ENCODE peak calls at places on chromosome 13, in five cellular contexts. One of them, this sample, is unnamed.

GRCh38 chr13:65112123-65113075 is 2117.7 kb downstream of the PCDH9 start:
- DNase-seq in IMR-90: peak; percentile 55
- DNase-seq in mesendoderm: no peak
- DNase-seq in neuronal stem cell: no peak
- DNase-seq in mesenchymal stem cell: peak; percentile 34
- DNase-seq in this sample: peak; percentile 12

GRCh38 chr13:48299591-48299990 is 4.0 kb upstream of the RB1 start:
- DNase-seq in IMR-90: no peak
- DNase-seq in mesendoderm: no peak
- DNase-seq in neuronal stem cell: no peak
- DNase-seq in mesenchymal stem cell: no peak
- DNase-seq in this sample: no peak

GRCh38 chr13:35393886-35394285 is 82.6 kb downstream of the MAB21L1 start:
- DNase-seq in IMR-90: no peak
- DNase-seq in mesendoderm: no peak
- DNase-seq in neuronal stem cell: no peak
- DNase-seq in mesenchymal stem cell: no peak
- DNase-seq in this sample: no peak

GRCh38 chr13:53126803-53127202 is 98.2 kb downstream of the OLFM4 start:
- DNase-seq in IMR-90: peak; percentile 65
- DNase-seq in mesendoderm: no peak
- DNase-seq in neuronal stem cell: no peak
- DNase-seq in mesenchymal stem cell: no peak
- DNase-seq in this sample: no peak

GRCh38 chr13:40983269-40983668 is 35.8 kb downstream of the ELF1 start:
- DNase-seq in IMR-90: no peak
- DNase-seq in mesendoderm: no peak
- DNase-seq in neuronal stem cell: no peak
- DNase-seq in mesenchymal stem cell: peak; percentile 56
- DNase-seq in this sample: no peak

GRCh38 chr13:111281751-111282311 is 38.6 kb upstream of the TEX29 start:
- DNase-seq in IMR-90: peak; percentile 85
- DNase-seq in mesendoderm: no peak
- DNase-seq in neuronal stem cell: no peak
- DNase-seq in mesenchymal stem cell: peak; percentile 28
- DNase-seq in this sample: no peak

GRCh38 chr13:111903143-111903542 is 163.8 kb upstream of the SOX1 start:
- DNase-seq in IMR-90: no peak
- DNase-seq in mesendoderm: peak; percentile 27
- DNase-seq in neuronal stem cell: no peak
- DNase-seq in mesenchymal stem cell: peak; percentile 14
- DNase-seq in this sample: peak; percentile 29

GRCh38 chr13:66009241-66009640 is 1220.9 kb downstream of the PCDH9 start:
- DNase-seq in IMR-90: no peak
- DNase-seq in mesendoderm: no peak
- DNase-seq in neuronal stem cell: no peak
- DNase-seq in mesenchymal stem cell: no peak
- DNase-seq in this sample: no peak

GRCh38 chr13:114043421-114044053 is 69.7 kb upstream of the C13orf46 start:
- DNase-seq in IMR-90: peak; percentile 95
- DNase-seq in mesendoderm: peak; percentile 94
- DNase-seq in neuronal stem cell: peak; percentile 29
- DNase-seq in mesenchymal stem cell: peak; percentile 98
- DNase-seq in this sample: no peak

GRCh38 chr13:111909971-111910671 is 156.8 kb upstream of the SOX1 start:
- DNase-seq in IMR-90: no peak
- DNase-seq in mesendoderm: no peak
- DNase-seq in neuronal stem cell: no peak
- DNase-seq in mesenchymal stem cell: no peak
- DNase-seq in this sample: no peak

GRCh38 chr13:111115051-111115840 is at the start of gene ARHGEF7:
- DNase-seq in IMR-90: no peak
- DNase-seq in mesendoderm: peak; percentile 43
- DNase-seq in neuronal stem cell: peak; percentile 43
- DNase-seq in mesenchymal stem cell: peak; percentile 22
- DNase-seq in this sample: peak; percentile 68

GRCh38 chr13:34671136-34671535 is 270.9 kb upstream of the NBEA start:
- DNase-seq in IMR-90: no peak
- DNase-seq in mesendoderm: no peak
- DNase-seq in neuronal stem cell: no peak
- DNase-seq in mesenchymal stem cell: no peak
- DNase-seq in this sample: no peak

GRCh38 chr13:94703721-94704314 is 8.5 kb downstream of the SOX21 start:
- DNase-seq in IMR-90: no peak
- DNase-seq in mesendoderm: no peak
- DNase-seq in neuronal stem cell: no peak
- DNase-seq in mesenchymal stem cell: no peak
- DNase-seq in this sample: no peak
- H3K18ac ChIP-seq in IMR-90: no peak overlapping the region
- H3K18ac ChIP-seq in mesendoderm: no peak overlapping the region
- H3K18ac ChIP-seq in neuronal stem cell: peak overlapping the region; percentile 54
- H3K18ac ChIP-seq in mesenchymal stem cell: no peak overlapping the region
- H3K18ac ChIP-seq in this sample: no peak overlapping the region

GRCh38 chr13:44406617-44407016 is 33.0 kb downstream of the SERP2 start:
- DNase-seq in IMR-90: no peak
- DNase-seq in mesendoderm: no peak
- DNase-seq in neuronal stem cell: no peak
- DNase-seq in mesenchymal stem cell: no peak
- DNase-seq in this sample: no peak
- H3K18ac ChIP-seq in IMR-90: no peak overlapping the region
- H3K18ac ChIP-seq in mesendoderm: no peak overlapping the region
- H3K18ac ChIP-seq in neuronal stem cell: no peak overlapping the region
- H3K18ac ChIP-seq in mesenchymal stem cell: no peak overlapping the region
- H3K18ac ChIP-seq in this sample: no peak overlapping the region

DNA sequence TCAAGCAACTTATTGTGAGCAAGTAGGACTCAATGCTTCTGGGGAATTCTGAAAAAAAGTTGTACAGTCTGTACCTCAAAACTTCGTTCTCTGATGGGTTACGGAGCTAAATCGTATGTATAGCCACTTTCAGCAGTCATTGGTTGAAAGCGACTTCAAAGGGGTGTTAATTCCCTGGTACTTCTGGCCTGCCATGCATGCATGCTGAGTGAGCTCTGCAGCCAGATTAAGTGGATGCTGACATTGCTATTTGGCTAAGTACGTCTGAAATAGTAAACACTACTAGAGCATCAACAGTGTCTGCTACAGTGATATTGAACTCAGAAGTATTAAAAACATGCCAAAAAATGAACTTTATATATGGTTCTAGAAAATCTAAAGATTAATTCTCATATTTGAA is 1183.1 kb upstream of the PCDH20 start:
- DNase-seq in IMR-90: no peak
- DNase-seq in mesendoderm: peak; percentile 30
- DNase-seq in neuronal stem cell: no peak
- DNase-seq in mesenchymal stem cell: no peak
- DNase-seq in this sample: no peak
- H3K18ac ChIP-seq in IMR-90: no peak overlapping the region
- H3K18ac ChIP-seq in mesendoderm: no peak overlapping the region
- H3K18ac ChIP-seq in neuronal stem cell: no peak overlapping the region
- H3K18ac ChIP-seq in mesenchymal stem cell: no peak overlapping the region
- H3K18ac ChIP-seq in this sample: no peak overlapping the region

DNA sequence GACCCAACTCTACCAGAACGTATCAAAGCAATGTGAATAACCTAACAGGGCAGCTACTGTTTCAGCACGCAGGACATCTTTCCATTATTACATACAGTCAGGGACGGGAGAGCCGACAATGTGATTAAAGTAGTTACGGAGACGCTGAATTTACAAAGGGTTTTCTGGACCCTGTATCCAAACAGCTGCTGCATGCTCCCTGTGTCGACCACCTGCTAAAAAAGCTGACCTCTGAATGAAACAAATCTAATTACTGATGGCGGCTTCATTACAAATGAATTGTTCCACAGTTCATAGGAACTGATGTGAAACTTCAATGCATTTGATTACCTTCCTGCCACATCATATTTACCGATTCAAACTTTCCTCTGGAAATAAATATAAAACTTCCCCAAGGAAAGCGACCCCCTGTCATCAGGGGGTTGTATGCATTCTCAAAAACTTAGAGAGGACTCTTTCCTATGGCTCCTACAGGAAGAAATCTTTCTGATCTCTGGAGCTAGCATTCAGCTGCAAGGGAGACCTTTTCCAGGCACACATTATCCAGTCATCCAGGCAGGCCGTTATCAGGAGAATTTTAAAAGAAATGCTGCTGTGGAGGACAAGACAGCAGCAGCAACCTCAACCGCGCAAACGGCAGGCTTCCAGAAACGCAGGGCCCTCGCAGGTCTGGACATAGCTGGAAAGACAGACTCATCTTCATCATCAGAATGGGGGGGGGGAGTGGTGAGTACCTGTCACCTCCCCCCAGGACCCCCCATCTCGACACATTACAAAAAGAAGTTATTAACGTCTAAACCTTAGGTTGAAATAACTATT is 3.1 kb downstream of the EFNB2 start:
- DNase-seq in IMR-90: peak; percentile 32
- DNase-seq in mesendoderm: peak; percentile 47
- DNase-seq in neuronal stem cell: no peak
- DNase-seq in mesenchymal stem cell: peak; percentile 47
- DNase-seq in this sample: no peak
- H3K18ac ChIP-seq in IMR-90: peak overlapping the region; percentile 5
- H3K18ac ChIP-seq in mesendoderm: no peak overlapping the region
- H3K18ac ChIP-seq in neuronal stem cell: peak overlapping the region; percentile 46
- H3K18ac ChIP-seq in mesenchymal stem cell: peak overlapping the region; percentile 0
- H3K18ac ChIP-seq in this sample: peak overlapping the region; percentile 46

GRCh38 chr13:30421093-30422055 is 919 bp upstream of the UBE2L5 start:
- DNase-seq in IMR-90: peak; percentile 80
- DNase-seq in mesendoderm: peak; percentile 83
- DNase-seq in neuronal stem cell: peak; percentile 74
- DNase-seq in mesenchymal stem cell: peak; percentile 91
- DNase-seq in this sample: peak; percentile 88
- H3K18ac ChIP-seq in IMR-90: peak overlapping the region; percentile 72
- H3K18ac ChIP-seq in mesendoderm: peak overlapping the region; percentile 95
- H3K18ac ChIP-seq in neuronal stem cell: peak overlapping the region; percentile 89
- H3K18ac ChIP-seq in mesenchymal stem cell: no peak overlapping the region
- H3K18ac ChIP-seq in this sample: peak overlapping the region; percentile 71